ENCODE peak calls at places on chromosomes 1 and 21, in ten cellular contexts. One of them, this sample, is unnamed. For H3K4me1, the result is how much of the 10 kb centered on the place peaks cover.

GRCh38 chr1:30790850-30791778 is 33.5 kb upstream of the LAPTM5 start:
- DNase-seq in ascending aorta: no peak
- DNase-seq in psoas muscle: no peak
- DNase-seq in lung: no peak
- DNase-seq in right lobe of liver: no peak
- DNase-seq in OCI-LY7: peak
- DNase-seq in colonic mucosa: no peak
- DNase-seq in uterus: no peak
- DNase-seq in tibial nerve: no peak
- DNase-seq in GM23338: no peak
- DNase-seq in this sample: no peak

GRCh38 chr1:59903136-59903754 is 23.3 kb downstream of the CYP2J2 start:
- DNase-seq in tibial nerve: no peak
- DNase-seq in uterus: no peak
- DNase-seq in right lobe of liver: peak
- DNase-seq in lung: peak
- DNase-seq in OCI-LY7: no peak
- DNase-seq in GM23338: peak
- DNase-seq in ascending aorta: no peak
- DNase-seq in colonic mucosa: peak
- DNase-seq in psoas muscle: no peak
- DNase-seq in this sample: no peak

GRCh38 chr1:226181996-226182714 is 4.4 kb downstream of the ACBD3 start:
- DNase-seq in GM23338: peak
- DNase-seq in right lobe of liver: peak
- DNase-seq in ascending aorta: peak
- DNase-seq in tibial nerve: peak
- DNase-seq in lung: peak
- DNase-seq in colonic mucosa: peak
- DNase-seq in psoas muscle: peak
- DNase-seq in uterus: peak
- DNase-seq in OCI-LY7: peak
- DNase-seq in this sample: peak

GRCh38 chr1:162391790-162392563 is 10.4 kb downstream of the C1orf226 start:
- DNase-seq in tibial nerve: no peak
- DNase-seq in psoas muscle: no peak
- DNase-seq in colonic mucosa: no peak
- DNase-seq in OCI-LY7: peak
- DNase-seq in lung: no peak
- DNase-seq in GM23338: peak
- DNase-seq in ascending aorta: no peak
- DNase-seq in uterus: no peak
- DNase-seq in right lobe of liver: peak
- DNase-seq in this sample: no peak

GRCh38 chr1:2785631-2786328 is 15.7 kb downstream of the TTC34 start:
- DNase-seq in colonic mucosa: no peak
- DNase-seq in tibial nerve: no peak
- DNase-seq in uterus: no peak
- DNase-seq in ascending aorta: peak
- DNase-seq in psoas muscle: peak
- DNase-seq in lung: no peak
- DNase-seq in right lobe of liver: peak
- DNase-seq in GM23338: no peak
- DNase-seq in OCI-LY7: no peak
- DNase-seq in this sample: peak

GRCh38 chr1:84192681-84193080 is 48.6 kb downstream of the PRKACB start:
- DNase-seq in colonic mucosa: no peak
- DNase-seq in right lobe of liver: no peak
- DNase-seq in tibial nerve: no peak
- DNase-seq in uterus: no peak
- DNase-seq in lung: no peak
- DNase-seq in OCI-LY7: no peak
- DNase-seq in psoas muscle: no peak
- DNase-seq in GM23338: no peak
- DNase-seq in ascending aorta: no peak
- DNase-seq in this sample: no peak

GRCh38 chr1:224533517-224533916 is 82.6 kb upstream of the CNIH3 start:
- DNase-seq in psoas muscle: no peak
- DNase-seq in ascending aorta: no peak
- DNase-seq in right lobe of liver: no peak
- DNase-seq in lung: no peak
- DNase-seq in tibial nerve: no peak
- DNase-seq in colonic mucosa: no peak
- DNase-seq in uterus: no peak
- DNase-seq in GM23338: no peak
- DNase-seq in OCI-LY7: no peak
- DNase-seq in this sample: no peak

GRCh38 chr1:6825828-6826227 is 40.6 kb downstream of the CAMTA1 start:
- DNase-seq in lung: no peak
- DNase-seq in right lobe of liver: no peak
- DNase-seq in psoas muscle: no peak
- DNase-seq in GM23338: no peak
- DNase-seq in tibial nerve: no peak
- DNase-seq in OCI-LY7: no peak
- DNase-seq in uterus: no peak
- DNase-seq in ascending aorta: no peak
- DNase-seq in colonic mucosa: no peak
- DNase-seq in this sample: no peak

GRCh38 chr1:67394548-67394947 is 35.7 kb downstream of the SERBP1 start:
- DNase-seq in OCI-LY7: no peak
- DNase-seq in uterus: no peak
- DNase-seq in psoas muscle: no peak
- DNase-seq in colonic mucosa: no peak
- DNase-seq in GM23338: no peak
- DNase-seq in lung: no peak
- DNase-seq in right lobe of liver: no peak
- DNase-seq in tibial nerve: no peak
- DNase-seq in ascending aorta: no peak
- DNase-seq in this sample: no peak

GRCh38 chr1:111511362-111511761 is 7.9 kb upstream of the ADORA3 start:
- DNase-seq in GM23338: no peak
- DNase-seq in uterus: no peak
- DNase-seq in colonic mucosa: no peak
- DNase-seq in psoas muscle: no peak
- DNase-seq in tibial nerve: no peak
- DNase-seq in ascending aorta: no peak
- DNase-seq in OCI-LY7: no peak
- DNase-seq in lung: no peak
- DNase-seq in right lobe of liver: no peak
- DNase-seq in this sample: no peak
- H3K4me1 ChIP-seq in GM23338: under half
- H3K4me1 ChIP-seq in uterus: under half
- H3K4me1 ChIP-seq in colonic mucosa: under half
- H3K4me1 ChIP-seq in psoas muscle: under half
- H3K4me1 ChIP-seq in tibial nerve: half or more
- H3K4me1 ChIP-seq in ascending aorta: under half
- H3K4me1 ChIP-seq in OCI-LY7: half or more
- H3K4me1 ChIP-seq in lung: under half
- H3K4me1 ChIP-seq in right lobe of liver: under half
- H3K4me1 ChIP-seq in this sample: under half

DNA sequence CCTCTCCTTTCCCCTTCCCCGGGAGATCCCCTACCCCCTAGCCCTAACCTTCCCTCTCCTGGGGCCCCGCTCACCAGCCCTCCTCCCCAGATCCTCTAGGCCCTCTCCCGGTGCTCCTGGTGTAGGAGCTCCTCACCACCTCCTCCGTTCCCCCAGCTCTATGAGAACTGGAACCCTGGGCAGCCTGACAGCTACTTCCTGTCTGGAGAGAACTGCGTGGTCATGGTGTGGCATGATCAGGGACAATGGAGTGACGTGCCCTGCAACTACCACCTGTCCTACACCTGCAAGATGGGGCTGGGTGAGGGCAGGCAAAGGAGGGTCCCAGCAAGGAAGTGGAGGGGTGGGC is 16.0 kb downstream of the BCAN start:
- DNase-seq in right lobe of liver: no peak
- DNase-seq in tibial nerve: no peak
- DNase-seq in ascending aorta: no peak
- DNase-seq in psoas muscle: no peak
- DNase-seq in GM23338: no peak
- DNase-seq in OCI-LY7: no peak
- DNase-seq in uterus: no peak
- DNase-seq in colonic mucosa: no peak
- DNase-seq in lung: no peak
- DNase-seq in this sample: no peak
- TF ChIP-seq CTCF in right lobe of liver: no peak
- TF ChIP-seq CTCF in tibial nerve: no peak
- TF ChIP-seq CTCF in ascending aorta: no peak
- TF ChIP-seq CTCF in psoas muscle: no peak
- TF ChIP-seq CTCF in GM23338: no peak
- TF ChIP-seq CTCF in OCI-LY7: no peak
- TF ChIP-seq CTCF in uterus: no peak
- TF ChIP-seq CTCF in colonic mucosa: no peak
- TF ChIP-seq CTCF in lung: no peak
- TF ChIP-seq CTCF in this sample: no peak

GRCh38 chr21:45439901-45440461 is 35.0 kb downstream of the COL18A1 start:
- DNase-seq in uterus: no peak
- DNase-seq in lung: no peak
- DNase-seq in OCI-LY7: no peak
- DNase-seq in psoas muscle: peak
- DNase-seq in right lobe of liver: no peak
- DNase-seq in ascending aorta: no peak
- DNase-seq in colonic mucosa: no peak
- DNase-seq in GM23338: no peak
- DNase-seq in tibial nerve: no peak
- DNase-seq in this sample: no peak

GRCh38 chr21:45436371-45437040 is 31.5 kb downstream of the COL18A1 start:
- DNase-seq in GM23338: no peak
- DNase-seq in right lobe of liver: no peak
- DNase-seq in uterus: no peak
- DNase-seq in ascending aorta: no peak
- DNase-seq in lung: no peak
- DNase-seq in OCI-LY7: no peak
- DNase-seq in tibial nerve: no peak
- DNase-seq in psoas muscle: no peak
- DNase-seq in colonic mucosa: no peak
- DNase-seq in this sample: no peak

GRCh38 chr21:45440736-45441350 is 35.9 kb downstream of the COL18A1 start:
- DNase-seq in psoas muscle: peak
- DNase-seq in GM23338: no peak
- DNase-seq in colonic mucosa: no peak
- DNase-seq in right lobe of liver: peak
- DNase-seq in ascending aorta: no peak
- DNase-seq in OCI-LY7: no peak
- DNase-seq in uterus: no peak
- DNase-seq in tibial nerve: no peak
- DNase-seq in lung: no peak
- DNase-seq in this sample: peak

GRCh38 chr21:45439171-45439872 is 34.4 kb downstream of the COL18A1 start:
- DNase-seq in ascending aorta: peak
- DNase-seq in tibial nerve: peak
- DNase-seq in uterus: peak
- DNase-seq in OCI-LY7: peak
- DNase-seq in right lobe of liver: peak
- DNase-seq in lung: peak
- DNase-seq in GM23338: peak
- DNase-seq in colonic mucosa: peak
- DNase-seq in psoas muscle: peak
- DNase-seq in this sample: peak

DNA sequence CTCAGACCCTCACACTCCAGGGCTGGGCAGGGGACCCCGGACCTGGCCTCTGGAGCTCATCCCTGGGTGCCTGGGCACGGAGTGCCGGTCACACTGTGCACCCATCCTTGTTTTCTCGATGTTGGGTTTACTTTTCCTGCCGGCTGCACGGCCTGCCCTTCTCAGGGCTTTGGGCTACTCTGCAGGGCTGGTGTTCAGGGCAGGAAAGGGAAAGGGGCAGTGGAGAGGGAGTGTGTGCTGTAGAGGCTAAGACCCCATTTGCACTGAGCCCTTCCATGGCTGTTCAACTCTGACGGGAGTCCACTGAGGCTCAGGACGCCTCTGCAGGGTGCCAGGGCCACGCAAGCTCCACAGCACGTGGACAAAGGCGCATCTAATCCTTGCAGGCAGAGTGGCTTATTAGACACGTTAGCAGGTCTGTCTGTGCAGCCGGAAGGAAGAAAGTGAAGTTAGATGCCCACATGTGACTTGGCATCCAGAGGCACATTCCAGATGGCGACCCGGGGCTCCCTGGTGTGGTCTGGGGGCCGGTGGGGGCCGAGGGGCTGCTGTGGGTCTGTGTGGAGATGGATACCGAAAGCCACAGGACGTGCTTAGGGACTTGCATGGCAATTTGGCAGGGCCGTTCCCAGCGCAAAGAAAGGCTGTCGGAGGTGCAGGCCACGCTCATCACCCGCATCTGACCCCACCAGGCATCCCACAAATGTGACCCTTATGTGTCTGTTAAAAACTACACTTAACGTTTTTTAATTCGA is 33.6 kb downstream of the COL18A1 start:
- DNase-seq in uterus: no peak
- DNase-seq in colonic mucosa: no peak
- DNase-seq in right lobe of liver: no peak
- DNase-seq in OCI-LY7: no peak
- DNase-seq in tibial nerve: no peak
- DNase-seq in GM23338: no peak
- DNase-seq in psoas muscle: peak
- DNase-seq in lung: no peak
- DNase-seq in ascending aorta: no peak
- DNase-seq in this sample: peak
- H3K4me3 ChIP-seq in uterus: peak
- H3K4me3 ChIP-seq in colonic mucosa: peak
- H3K4me3 ChIP-seq in right lobe of liver: peak
- H3K4me3 ChIP-seq in OCI-LY7: no peak
- H3K4me3 ChIP-seq in tibial nerve: peak
- H3K4me3 ChIP-seq in GM23338: no peak
- H3K4me3 ChIP-seq in psoas muscle: peak
- H3K4me3 ChIP-seq in lung: no peak
- H3K4me3 ChIP-seq in ascending aorta: peak
- H3K4me3 ChIP-seq in this sample: no peak

GRCh38 chr1:155263067-155263466 is 907 bp upstream of the SCAMP3 start:
- DNase-seq in tibial nerve: no peak
- DNase-seq in GM23338: no peak
- DNase-seq in ascending aorta: no peak
- DNase-seq in OCI-LY7: no peak
- DNase-seq in uterus: no peak
- DNase-seq in right lobe of liver: no peak
- DNase-seq in psoas muscle: no peak
- DNase-seq in lung: no peak
- DNase-seq in colonic mucosa: no peak
- DNase-seq in this sample: no peak

GRCh38 chr1:155261888-155262673 is at the start of gene SCAMP3:
- DNase-seq in psoas muscle: peak
- DNase-seq in ascending aorta: peak
- DNase-seq in GM23338: peak
- DNase-seq in tibial nerve: peak
- DNase-seq in uterus: peak
- DNase-seq in OCI-LY7: peak
- DNase-seq in lung: peak
- DNase-seq in colonic mucosa: peak
- DNase-seq in right lobe of liver: peak
- DNase-seq in this sample: peak

GRCh38 chr1:155261401-155261887 is 716 bp downstream of the SCAMP3 start:
- DNase-seq in right lobe of liver: no peak
- DNase-seq in uterus: no peak
- DNase-seq in OCI-LY7: peak
- DNase-seq in ascending aorta: no peak
- DNase-seq in GM23338: no peak
- DNase-seq in lung: no peak
- DNase-seq in tibial nerve: no peak
- DNase-seq in psoas muscle: peak
- DNase-seq in colonic mucosa: peak
- DNase-seq in this sample: peak

GRCh38 chr1:155256101-155256852 is 994 bp upstream of the ENTREP3 start:
- DNase-seq in OCI-LY7: no peak
- DNase-seq in ascending aorta: no peak
- DNase-seq in psoas muscle: no peak
- DNase-seq in uterus: no peak
- DNase-seq in lung: no peak
- DNase-seq in right lobe of liver: no peak
- DNase-seq in GM23338: no peak
- DNase-seq in colonic mucosa: no peak
- DNase-seq in tibial nerve: no peak
- DNase-seq in this sample: no peak

GRCh38 chr1:155260276-155260675 is 1.9 kb downstream of the SCAMP3 start:
- DNase-seq in uterus: no peak
- DNase-seq in GM23338: no peak
- DNase-seq in psoas muscle: no peak
- DNase-seq in right lobe of liver: no peak
- DNase-seq in tibial nerve: no peak
- DNase-seq in ascending aorta: no peak
- DNase-seq in lung: no peak
- DNase-seq in colonic mucosa: no peak
- DNase-seq in OCI-LY7: no peak
- DNase-seq in this sample: no peak
- H3K4me1 ChIP-seq in uterus: under half
- H3K4me1 ChIP-seq in GM23338: under half
- H3K4me1 ChIP-seq in psoas muscle: under half
- H3K4me1 ChIP-seq in right lobe of liver: under half
- H3K4me1 ChIP-seq in tibial nerve: under half
- H3K4me1 ChIP-seq in ascending aorta: under half
- H3K4me1 ChIP-seq in lung: under half
- H3K4me1 ChIP-seq in colonic mucosa: under half
- H3K4me1 ChIP-seq in OCI-LY7: under half
- H3K4me1 ChIP-seq in this sample: under half